ENCODE peak calls at places on chromosomes 16 and 17, in six cellular contexts. E is H9, P is mesenchymal stem cell, Q is H1, T is IMR-90, I is trophoblast cell. V is an unnamed sample.

GRCh38 chr17:66755101-66755943 is 79.6 kb upstream of the CACNG5 start:
- DNase-seq in E (no peak), P (no peak), Q (no peak), T (no peak), I (peak), V (no peak)

GRCh38 chr16:2783581-2784375 is 3.6 kb downstream of the PRSS33 start:
- DNase-seq in E (no peak), P (no peak), Q (no peak), T (no peak), I (no peak), V (no peak)

GRCh38 chr16:81472391-81472790 is 27.8 kb downstream of the CMIP start:
- DNase-seq in E (no peak), P (no peak), Q (no peak), T (no peak), I (no peak), V (no peak)

GRCh38 chr16:68200120-68200783 is 35.7 kb downstream of the ESRP2 start:
- DNase-seq in E (no peak), P (peak), Q (no peak), T (peak), I (no peak), V (no peak)

GRCh38 chr17:12979826-12980500 is 37.9 kb downstream of the ELAC2 start:
- DNase-seq in E (no peak), P (no peak), Q (no peak), T (peak), I (peak), V (no peak)

GRCh38 chr17:78544876-78545755 is 32.1 kb downstream of the DNAH17 start:
- DNase-seq in E (no peak), P (no peak), Q (no peak), T (no peak), I (no peak), V (no peak)

GRCh38 chr17:58388302-58389190 is 28.8 kb downstream of the RNF43 start:
- DNase-seq in E (no peak), P (no peak), Q (no peak), T (no peak), I (no peak), V (no peak)

GRCh38 chr17:44916781-44917241 is 1.5 kb upstream of the GFAP start:
- DNase-seq in E (no peak), P (no peak), Q (no peak), T (peak), I (no peak), V (no peak)

GRCh38 chr16:73051903-73052302 is 4.0 kb upstream of the ZFHX3 start:
- DNase-seq in E (no peak), P (no peak), Q (no peak), T (peak), I (no peak), V (no peak)

GRCh38 chr16:87836844-87837581 is 32.3 kb downstream of the SLC7A5 start:
- DNase-seq in E (no peak), P (no peak), Q (no peak), T (no peak), I (peak), V (no peak)

GRCh38 chr16:768428-768827 is 7.9 kb downstream of the MSLN start:
- DNase-seq in E (no peak), P (no peak), Q (no peak), T (no peak), I (no peak), V (no peak)

GRCh38 chr17:5537251-5537650 is 47.1 kb downstream of the NLRP1 start:
- DNase-seq in E (no peak), P (no peak), Q (no peak), T (peak), I (no peak), V (no peak)

GRCh38 chr17:49971199-49971847 is 2.3 kb downstream of the DLX4 start:
- DNase-seq in E (no peak), P (no peak), Q (no peak), T (no peak), I (peak), V (no peak)

GRCh38 chr17:49973271-49973615 is 4.3 kb downstream of the DLX4 start:
- DNase-seq in E (no peak), P (no peak), Q (no peak), T (no peak), I (peak), V (no peak)

GRCh38 chr17:49970498-49970897 is 1.5 kb downstream of the DLX4 start:
- DNase-seq in E (no peak), P (no peak), Q (no peak), T (no peak), I (peak), V (no peak)

GRCh38 chr17:49971848-49972485 is 3.0 kb downstream of the DLX4 start:
- DNase-seq in E (peak), P (no peak), Q (no peak), T (no peak), I (peak), V (no peak)

DNA sequence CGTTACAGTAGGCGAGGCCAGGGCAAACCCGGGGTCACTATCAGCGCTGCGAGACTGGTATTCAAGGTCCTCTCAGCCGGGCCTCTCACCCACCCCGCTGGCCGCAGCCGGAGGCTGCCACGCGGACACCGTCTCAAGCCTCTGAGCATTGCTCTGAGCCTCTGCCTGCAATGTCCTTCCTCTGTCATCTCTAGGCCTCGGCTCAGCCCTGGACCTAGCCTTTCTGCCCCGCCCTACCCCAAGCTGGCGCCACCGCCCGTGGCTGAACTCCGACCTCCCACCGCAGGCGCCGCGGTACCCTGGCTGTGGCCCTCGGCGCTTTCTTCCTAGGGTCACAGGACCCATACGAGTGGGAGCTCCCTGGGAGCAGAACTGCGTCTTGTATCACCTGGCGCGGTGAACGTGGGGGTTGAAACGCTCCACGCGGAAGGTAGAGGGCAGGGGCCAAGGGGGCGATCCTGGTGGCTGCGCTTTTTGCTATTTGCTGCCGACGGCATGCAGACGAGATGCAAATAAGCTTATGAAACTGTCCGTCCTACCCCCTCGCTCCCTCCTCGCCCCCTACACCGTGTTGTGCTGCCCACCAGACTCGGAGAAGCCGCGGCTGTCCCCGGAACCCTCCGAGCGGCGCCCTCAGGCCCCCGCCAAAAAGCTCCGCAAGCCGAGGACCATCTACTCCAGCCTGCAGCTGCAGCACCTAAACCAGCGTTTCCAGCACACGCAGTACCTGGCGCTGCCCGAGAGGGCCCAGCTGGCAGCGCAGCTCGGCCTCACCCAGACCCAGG is 3.7 kb downstream of the DLX4 start:
- DNase-seq in E (peak), P (no peak), Q (peak), T (no peak), I (peak), V (no peak)
- H3K4ac ChIP-seq in E (no peak), P (no peak), Q (no peak), T (no peak), I (no peak), V (no peak)

DNA sequence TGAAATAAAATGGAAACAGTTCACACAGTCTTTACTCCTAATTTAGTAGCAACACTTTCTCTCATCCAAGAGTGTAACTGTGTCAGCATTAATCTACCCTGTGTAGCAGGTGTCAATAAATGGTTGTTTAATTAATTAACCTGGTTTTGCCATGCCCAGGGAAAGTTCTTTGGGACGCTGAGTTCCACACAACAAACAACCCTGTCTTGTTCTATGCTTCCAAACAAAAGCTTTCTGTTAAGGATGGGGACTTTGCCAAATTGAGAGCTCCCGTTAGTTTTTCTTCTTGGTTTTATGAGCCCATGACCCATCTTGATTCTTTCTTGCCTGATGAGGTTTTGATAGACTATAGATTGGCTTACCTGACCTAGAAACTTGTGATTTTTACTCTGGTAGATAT is 530.1 kb downstream of the KCNJ2 start:
- DNase-seq in E (no peak), P (no peak), Q (no peak), T (no peak), I (no peak), V (no peak)
- H3K14ac ChIP-seq in E (no peak), P (no peak), Q (no peak), T (no peak), I (no peak), V (no peak)

DNA sequence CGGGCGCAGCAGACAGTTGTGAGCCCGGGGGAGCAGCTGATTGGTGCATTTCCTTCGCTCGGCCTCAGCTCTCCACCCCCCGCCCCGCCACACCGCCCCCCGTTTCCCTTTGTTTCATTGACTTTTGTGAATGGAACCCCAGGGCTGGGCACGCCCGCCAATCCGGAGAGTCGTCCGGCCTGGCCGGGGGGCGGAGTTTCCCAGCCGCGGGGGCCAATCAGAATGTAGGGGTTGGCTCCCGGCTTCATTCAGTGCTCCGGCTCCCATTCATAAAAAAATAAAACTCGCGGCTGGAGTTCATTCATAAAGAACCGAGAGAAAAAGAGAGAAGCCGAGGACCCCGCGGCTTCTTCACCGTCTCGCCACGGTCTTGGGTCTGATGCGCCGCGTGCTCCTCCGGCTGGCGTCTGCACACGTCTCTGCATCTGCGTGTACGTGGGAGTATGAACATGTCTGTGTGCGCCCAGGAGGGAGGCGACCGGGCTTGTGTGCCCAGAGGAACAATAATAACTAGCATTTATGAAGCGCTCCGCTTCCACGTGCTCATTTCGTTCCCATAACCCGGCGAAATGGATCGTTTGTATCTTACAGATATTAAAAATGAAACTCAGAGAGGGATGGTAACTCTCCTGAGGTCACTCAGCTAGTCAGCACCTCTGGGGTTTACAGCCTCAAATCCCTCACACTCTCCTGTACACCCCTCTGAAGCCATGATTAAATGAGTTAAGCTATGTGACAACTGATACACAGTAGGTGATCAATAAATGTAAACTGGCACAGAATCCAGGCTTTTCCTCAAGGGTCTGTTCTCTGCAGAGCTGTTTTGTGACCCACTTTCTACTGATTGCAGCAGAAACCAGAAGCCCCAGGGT is at the start of gene ETV4:
- DNase-seq in E (peak), P (peak), Q (peak), T (peak), I (peak), V (peak)
- H3K4ac ChIP-seq in E (no peak), P (no peak), Q (peak), T (peak), I (no peak), V (no peak)

GRCh38 chr16:53743149-53743566 is 39.2 kb downstream of the FTO start:
- DNase-seq in E (peak), P (peak), Q (no peak), T (peak), I (peak), V (no peak)
- H3K14ac ChIP-seq in E (no peak), P (no peak), Q (no peak), T (no peak), I (no peak), V (no peak)

GRCh38 chr17:549197-550040 is 165.2 kb downstream of the VPS53 start:
- DNase-seq in E (no peak), P (peak), Q (no peak), T (peak), I (no peak), V (no peak)

GRCh38 chr17:545156-545555 is 169.5 kb downstream of the VPS53 start:
- DNase-seq in E (peak), P (no peak), Q (peak), T (no peak), I (no peak), V (no peak)

GRCh38 chr17:550041-550398 is 164.6 kb downstream of the VPS53 start:
- DNase-seq in E (no peak), P (no peak), Q (no peak), T (peak), I (no peak), V (no peak)

GRCh38 chr17:546456-546855 is 168.2 kb downstream of the VPS53 start:
- DNase-seq in E (no peak), P (no peak), Q (no peak), T (no peak), I (peak), V (no peak)

GRCh38 chr17:550776-551175 is 163.9 kb downstream of the VPS53 start:
- DNase-seq in E (no peak), P (peak), Q (no peak), T (peak), I (no peak), V (no peak)
- H3K4ac ChIP-seq in E (no peak), P (no peak), Q (no peak), T (no peak), I (no peak), V (no peak)

GRCh38 chr16:78740269-78740668 is 640.8 kb downstream of the WWOX start:
- DNase-seq in E (no peak), P (no peak), Q (no peak), T (no peak), I (no peak), V (no peak)
- H3K14ac ChIP-seq in E (no peak), P (no peak), Q (no peak), T (no peak), I (no peak), V (no peak)